ENCODE peak calls at places on chromosomes 13 and 19, in five cellular contexts. E, M, O, I and V are unnamed samples.
A peak's percentile ranks its signal among the peaks of the same experiment; 100 is the strongest.

GRCh38 chr13:48497669-48498068 is 35.2 kb downstream of the RCBTB2 start:
- DNase-seq in E (no peak), M (no peak), O (no peak), I (no peak), V (no peak)

GRCh38 chr19:23118400-23118799 is 1.6 kb downstream of the ZNF730 start:
- DNase-seq in I (no peak), O (no peak), M (no peak), E (no peak), V (peak; percentile 17)

GRCh38 chr13:110265682-110266430 is 41.1 kb downstream of the COL4A1 start:
- DNase-seq in O (no peak), E (no peak), M (no peak), I (peak; percentile 60), V (peak; percentile 48)

GRCh38 chr13:21516806-21517205 is 57.7 kb upstream of the ZDHHC20 start:
- DNase-seq in M (no peak), O (no peak), E (no peak), I (peak; percentile 55), V (no peak)

GRCh38 chr19:16118489-16119033 is 6.9 kb downstream of the RAB8A start:
- DNase-seq in I (no peak), O (no peak), M (peak; percentile 92), E (no peak), V (no peak)

GRCh38 chr19:31639306-31639705 is 290.1 kb upstream of the TSHZ3 start:
- DNase-seq in O (no peak), M (no peak), I (no peak), E (no peak), V (no peak)

GRCh38 chr13:98352226-98352625 is 175.2 kb upstream of the RNF113B start:
- DNase-seq in M (no peak), E (no peak), I (no peak), O (no peak), V (no peak)

GRCh38 chr13:41833851-41834250 is 127.1 kb downstream of the VWA8 start:
- DNase-seq in O (no peak), M (no peak), E (peak; percentile 29), I (no peak), V (no peak)

GRCh38 chr13:100044936-100045335 is 44.0 kb upstream of the PCCA start:
- DNase-seq in O (no peak), I (no peak), E (no peak), M (no peak), V (no peak)

GRCh38 chr13:73335226-73335625 is 276.4 kb downstream of the KLF5 start:
- DNase-seq in O (peak; percentile 59), M (no peak), E (peak; percentile 90), I (no peak), V (no peak)

GRCh38 chr19:55261671-55262126 is 2.9 kb upstream of the PPP6R1 start:
- DNase-seq in I (peak; percentile 32), E (no peak), M (no peak), O (no peak), V (no peak)

DNA sequence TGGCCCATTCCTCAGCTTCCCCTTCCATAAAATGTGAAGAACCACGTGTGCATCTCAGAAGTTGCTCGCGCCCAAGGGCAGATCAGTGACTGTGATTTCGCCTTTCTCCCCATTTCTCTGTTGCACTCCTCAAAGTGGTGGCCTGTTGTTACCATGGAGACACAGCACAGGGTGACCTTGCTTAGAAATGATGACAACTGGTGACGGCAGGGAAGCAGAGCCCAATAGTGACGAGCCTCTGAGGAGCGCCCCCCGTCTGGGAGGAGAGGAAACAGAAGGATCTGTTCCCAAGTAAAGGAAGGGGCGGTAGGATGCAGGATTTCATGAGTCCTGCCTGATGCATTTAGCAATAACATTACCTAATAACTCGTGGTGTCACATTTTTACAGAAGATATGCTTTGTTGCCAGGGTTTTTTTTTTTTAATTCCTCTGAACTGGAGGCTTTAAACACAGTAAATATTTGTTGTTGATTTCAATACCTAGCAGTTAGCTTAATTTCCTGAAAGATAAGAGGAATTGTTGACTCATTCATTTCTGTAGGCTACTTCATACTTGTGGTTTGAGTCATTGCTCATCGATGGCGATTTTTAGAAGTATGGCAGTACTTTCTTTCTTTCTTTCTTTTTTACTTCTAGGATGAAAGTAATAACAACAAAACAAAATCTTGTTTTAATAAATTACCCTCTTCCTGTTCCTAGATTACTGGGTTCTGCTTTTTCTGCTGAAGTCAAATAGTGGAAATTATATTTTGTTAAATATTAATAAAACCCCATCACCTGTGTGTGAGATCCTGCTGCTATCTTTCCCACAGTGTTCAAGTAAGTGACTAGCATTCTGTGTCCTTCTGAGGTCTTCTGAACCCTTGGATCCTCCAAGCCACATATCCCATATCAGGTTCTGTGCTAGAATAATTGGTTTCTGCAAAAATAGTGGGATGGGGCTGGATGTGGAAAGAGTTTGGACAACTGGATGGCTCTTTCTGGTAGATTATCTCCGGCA is 36.0 kb downstream of the MBNL2 start:
- DNase-seq in M (peak; percentile 38), E (peak; percentile 82), I (no peak), O (peak; percentile 93), V (peak; percentile 50)
- TF ChIP-seq CTCF in M (no peak), E (peak; percentile 39), I (peak; percentile 42), O (no peak), V (peak; percentile 12)

DNA sequence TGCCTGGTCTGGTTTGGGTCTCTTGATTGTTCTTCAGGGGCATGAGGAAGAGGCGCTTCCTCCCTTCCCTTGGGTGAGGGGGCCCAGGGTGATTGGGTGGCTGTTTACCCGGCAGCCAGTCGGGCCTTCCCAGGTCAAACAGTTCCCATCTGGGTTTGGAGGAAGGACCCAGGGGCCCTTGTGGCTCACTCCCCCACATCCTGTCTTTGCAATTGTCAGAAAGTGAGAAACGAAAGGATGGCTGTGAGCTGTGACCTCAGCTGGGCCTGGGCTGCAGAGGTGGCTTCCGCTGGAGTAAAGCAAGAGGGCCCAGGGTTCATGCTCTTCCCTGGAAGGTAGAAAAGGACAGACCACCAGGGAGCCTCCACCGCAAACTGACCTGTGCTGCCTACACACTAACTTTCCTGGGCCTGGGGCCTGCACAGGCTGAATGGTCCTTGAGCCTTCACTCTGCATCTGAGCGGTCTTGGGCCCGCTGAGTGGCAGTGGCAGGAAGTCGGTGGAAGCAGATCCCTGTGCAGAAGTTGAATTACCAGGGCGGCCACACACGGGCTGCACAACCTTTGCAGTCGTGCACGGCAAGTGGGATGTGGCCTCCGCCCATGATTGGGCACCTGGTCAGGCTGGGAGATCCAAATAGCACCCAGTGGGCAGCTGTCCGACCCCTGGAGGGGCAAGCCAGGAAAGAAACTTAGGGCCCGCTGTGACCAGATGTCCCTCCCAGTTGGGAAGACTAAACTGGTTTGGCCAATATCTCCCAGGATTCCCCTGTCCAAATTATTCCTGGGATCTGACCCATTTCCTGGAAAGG is 5.3 kb upstream of the CD79A start:
- DNase-seq in I (peak; percentile 19), M (peak; percentile 85), O (no peak), E (no peak), V (no peak)
- TF ChIP-seq EZH2phosphoT487 in I (no peak), M (no peak), O (no peak), E (no peak), V (no peak)

GRCh38 chr19:6767357-6768235 is at the start of gene SH2D3A:
- DNase-seq in M (peak; percentile 96), E (peak; percentile 99), O (peak; percentile 96), I (peak; percentile 60), V (peak; percentile 96)

GRCh38 chr19:6765738-6766356 is 1.4 kb downstream of the SH2D3A start:
- DNase-seq in O (peak; percentile 82), I (no peak), M (peak; percentile 85), E (peak; percentile 99), V (no peak)

GRCh38 chr19:6768236-6768785 is 1.1 kb upstream of the SH2D3A start:
- DNase-seq in O (no peak), M (no peak), I (no peak), E (no peak), V (no peak)

GRCh38 chr19:6767081-6767356 is 216 bp downstream of the SH2D3A start:
- DNase-seq in E (peak; percentile 90), M (peak; percentile 71), I (no peak), O (no peak), V (peak; percentile 34)

DNA sequence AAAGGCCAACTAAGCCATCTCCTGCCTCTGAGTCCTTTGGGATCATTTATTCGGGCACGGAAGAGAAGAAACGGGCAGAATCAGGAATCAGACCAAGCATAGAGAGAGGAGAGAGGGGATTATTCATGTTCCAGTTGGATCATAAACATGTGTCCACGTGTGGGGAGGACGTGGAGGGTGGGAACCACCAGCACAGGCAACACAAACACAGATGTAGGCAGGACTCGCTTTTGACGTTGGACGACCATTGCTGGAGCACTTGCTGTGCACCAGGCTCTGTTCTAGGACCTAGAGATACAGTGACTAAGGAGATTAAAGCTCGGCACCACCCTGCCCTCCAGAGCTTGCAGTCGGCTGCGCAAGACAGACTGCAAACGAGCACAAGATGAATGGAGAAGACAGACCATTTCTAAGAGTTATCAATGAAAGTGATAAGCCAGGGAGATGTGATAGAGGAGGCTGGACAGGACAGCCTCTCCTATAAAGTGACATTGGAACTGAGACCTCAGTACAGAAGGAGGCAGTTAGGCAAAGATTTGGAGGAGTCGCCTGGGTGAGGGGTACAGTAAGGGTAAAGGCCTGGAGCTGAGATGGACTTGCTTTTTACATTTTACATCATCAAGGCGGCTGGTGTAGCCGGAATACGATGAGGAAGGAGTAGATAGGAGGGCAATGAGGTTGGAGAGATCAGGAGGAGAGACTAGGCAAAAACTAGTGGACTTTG is 716 bp downstream of the SH2D3A start:
- DNase-seq in O (no peak), I (no peak), E (no peak), M (peak; percentile 31), V (no peak)
- H3K9ac ChIP-seq in O (peak overlapping the region; percentile 77), I (no peak overlapping the region), E (peak overlapping the region; percentile 88), M (peak overlapping the region; percentile 66), V (no peak overlapping the region)

DNA sequence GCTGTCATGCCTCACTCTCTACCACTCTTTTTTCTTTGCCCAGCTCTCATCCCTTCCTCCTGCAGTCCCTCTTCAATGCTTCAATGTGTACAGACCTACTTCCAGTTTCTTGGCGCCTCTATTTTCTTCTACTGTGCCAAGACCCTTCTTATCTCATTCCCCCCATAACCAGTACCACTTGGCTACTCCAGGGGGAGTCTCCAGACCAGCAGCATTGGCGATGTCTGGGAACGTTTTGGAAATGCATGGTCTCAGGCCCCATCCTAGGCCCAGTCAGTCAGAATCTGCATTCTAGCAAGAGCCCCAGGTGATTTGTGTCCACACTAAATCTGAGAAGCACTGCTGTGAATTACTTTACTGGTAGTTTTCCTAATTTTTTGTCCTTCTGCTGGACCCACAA is 198.2 kb downstream of the SLC7A1 start:
- DNase-seq in M (no peak), E (no peak), I (no peak), O (no peak), V (no peak)
- TF ChIP-seq CTCF in M (no peak), E (peak; percentile 20), I (peak; percentile 20), O (no peak), V (peak; percentile 28)